ENCODE peak calls at places on chromosomes 16 and 17, in nine cellular contexts. Y is NT2/D1; V is tibial artery; F is iPS DF 6.9; G is mammary epithelial cell; U is ovary; L is skeletal muscle cell; B is foreskin fibroblast; M is CD8-positive, alpha-beta memory T cell. C is an unnamed sample.

GRCh38 chr17:41882756-41883155 is 17.5 kb upstream of the KLHL11 start:
- DNase-seq in Y (no peak), V (no peak), F (no peak), G (no peak), U (no peak), L (no peak), B (no peak), M (no peak), C (no peak)

GRCh38 chr16:746637-747036 is 5.8 kb upstream of the CIAO3 start:
- DNase-seq in Y (no peak), V (no peak), F (no peak), G (no peak), U (no peak), L (no peak), B (no peak), M (no peak), C (no peak)

GRCh38 chr17:3474212-3474611 is 1.6 kb upstream of the ASPA start:
- DNase-seq in Y (no peak), V (no peak), F (no peak), G (no peak), U (no peak), L (no peak), B (no peak), M (no peak), C (no peak)

GRCh38 chr17:76107507-76107906 is 3.9 kb upstream of the EXOC7 start:
- DNase-seq in Y (no peak), V (no peak), F (no peak), G (no peak), U (no peak), L (no peak), B (no peak), M (no peak), C (no peak)

GRCh38 chr16:86549076-86549892 is 5.8 kb downstream of the MTHFSD start:
- DNase-seq in Y (no peak), V (no peak), F (no peak), G (no peak), U (no peak), L (no peak), B (no peak), M (no peak), C (no peak)

GRCh38 chr17:19274893-19275292 is 37.7 kb downstream of the EPN2 start:
- DNase-seq in Y (no peak), V (no peak), F (no peak), G (no peak), U (no peak), L (no peak), B (peak; percentile 14), M (no peak), C (no peak)

GRCh38 chr17:68599873-68600122 is 1.4 kb downstream of the FAM20A start:
- DNase-seq in Y (no peak), V (no peak), F (no peak), G (no peak), U (no peak), L (no peak), B (no peak), M (no peak), C (no peak)

GRCh38 chr17:16888413-16889087 is 83.4 kb downstream of the TNFRSF13B start:
- DNase-seq in Y (no peak), V (peak; percentile 40), F (no peak), G (no peak), U (no peak), L (no peak), B (peak; percentile 5), M (no peak), C (no peak)

GRCh38 chr17:78697122-78697845 is 84.8 kb downstream of the CYTH1 start:
- DNase-seq in Y (no peak), V (no peak), F (no peak), G (no peak), U (no peak), L (no peak), B (peak; percentile 46), M (no peak), C (no peak)

GRCh38 chr17:14688134-14688533 is 387.3 kb downstream of the HS3ST3B1 start:
- DNase-seq in Y (no peak), V (no peak), F (no peak), G (no peak), U (no peak), L (no peak), B (no peak), M (no peak), C (no peak)

GRCh38 chr17:6508519-6509294 is 47.6 kb downstream of the PITPNM3 start:
- DNase-seq in Y (no peak), V (peak; percentile 55), F (no peak), G (no peak), U (no peak), L (no peak), B (no peak), M (no peak), C (no peak)

GRCh38 chr16:89045881-89046280 is 47.8 kb upstream of the ACSF3 start:
- DNase-seq in Y (no peak), V (no peak), F (no peak), G (no peak), U (no peak), L (no peak), B (no peak), M (no peak), C (no peak)

GRCh38 chr17:61556224-61557188 is 34.5 kb downstream of the NACA2 start:
- DNase-seq in Y (no peak), V (no peak), F (no peak), G (no peak), U (no peak), L (no peak), B (peak; percentile 53), M (no peak), C (no peak)

GRCh38 chr17:32491371-32492280 is 4.8 kb downstream of the CDK5R1 start:
- DNase-seq in Y (no peak), V (no peak), F (no peak), G (no peak), U (no peak), L (no peak), B (no peak), M (no peak), C (no peak)

GRCh38 chr16:56451753-56452689 is 667 bp downstream of the OGFOD1 start:
- DNase-seq in Y (no peak), V (peak; percentile 79), F (no peak), G (peak; percentile 41), U (no peak), L (peak; percentile 2), B (peak; percentile 58), M (no peak), C (no peak)

GRCh38 chr17:27473748-27474609 is 17.7 kb downstream of the KSR1 start:
- DNase-seq in Y (no peak), V (no peak), F (no peak), G (no peak), U (no peak), L (no peak), B (no peak), M (peak; percentile 67), C (peak; percentile 76)

DNA sequence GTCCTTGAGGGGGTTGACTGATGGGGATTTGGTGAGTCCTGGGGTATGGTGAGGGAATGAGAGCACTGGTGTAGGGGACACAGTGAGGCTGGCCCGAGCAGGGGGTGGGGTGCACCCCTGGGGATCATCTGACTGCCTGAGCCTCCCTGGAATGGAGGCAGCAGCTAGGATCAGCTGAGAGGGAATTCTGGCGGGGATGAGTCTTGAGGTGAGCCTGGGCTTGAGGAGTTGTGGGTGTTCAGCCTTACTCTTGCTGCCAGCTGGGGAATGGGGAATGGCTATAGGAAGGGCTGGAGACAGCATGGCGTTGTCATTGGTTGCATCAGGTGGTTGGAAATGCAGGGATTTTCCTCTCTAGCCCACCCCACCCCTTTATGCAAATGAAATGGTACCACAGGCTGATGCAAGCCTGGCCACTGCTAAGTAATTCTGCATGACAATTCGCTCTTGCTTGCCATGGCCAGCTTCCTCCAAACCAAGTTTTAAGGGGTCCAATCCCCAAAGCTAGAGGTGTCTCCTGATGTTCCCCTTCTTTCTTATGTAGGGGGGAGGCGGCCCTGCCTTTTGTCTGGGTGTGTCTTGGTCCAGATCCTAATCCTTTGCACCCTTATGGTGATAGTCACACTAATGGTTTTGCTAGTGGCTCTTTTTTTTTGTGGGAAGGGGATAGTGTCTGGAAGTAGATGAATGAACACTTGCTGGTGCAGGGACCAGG is 7.5 kb downstream of the NFE2L1 start:
- DNase-seq in Y (peak; percentile 82), V (no peak), F (peak; percentile 82), G (peak; percentile 52), U (no peak), L (peak; percentile 74), B (peak; percentile 91), M (no peak), C (no peak)
- H3K4me3 ChIP-seq in Y (peak overlapping the region; percentile 67), V (no peak overlapping the region), F (peak overlapping the region; percentile 84), G (no peak overlapping the region), U (no peak overlapping the region), L (peak overlapping the region; percentile 46), B (peak overlapping the region; percentile 13), M (no peak overlapping the region), C (no peak overlapping the region)

DNA sequence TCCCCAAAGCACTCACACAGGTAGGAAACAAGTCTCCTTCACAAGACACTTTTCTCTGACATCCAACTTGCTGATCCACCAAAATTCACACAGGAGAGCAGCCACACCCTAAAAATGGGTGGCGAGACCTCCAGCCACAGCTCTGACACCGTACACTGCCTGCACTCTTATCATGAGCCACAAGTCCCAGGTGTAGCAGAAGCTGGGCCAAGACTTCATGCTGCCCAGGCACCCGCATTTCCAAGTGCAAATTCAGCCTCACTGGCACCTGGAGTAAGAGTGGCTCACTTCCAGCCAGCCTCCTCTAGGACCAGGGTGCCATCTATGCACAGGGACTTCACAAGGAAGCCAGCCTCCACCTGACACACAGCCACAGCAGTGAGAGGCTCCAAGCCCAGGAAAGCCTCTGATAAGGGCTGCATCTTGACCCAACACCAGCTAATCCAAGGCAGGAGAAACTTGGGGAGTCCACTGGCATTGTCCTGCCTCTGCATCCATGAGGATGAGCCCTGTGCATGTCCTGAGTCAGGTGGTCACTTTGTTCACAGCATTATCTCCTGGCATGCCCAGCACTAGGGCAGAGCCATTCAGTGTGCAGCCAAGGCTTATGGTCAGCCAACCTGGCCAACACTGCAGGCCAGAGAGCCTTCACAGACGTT is 2.6 kb upstream of the ZNF768 start:
- DNase-seq in Y (no peak), V (no peak), F (no peak), G (no peak), U (no peak), L (no peak), B (no peak), M (no peak), C (no peak)
- H3K4me3 ChIP-seq in Y (no peak overlapping the region), V (no peak overlapping the region), F (no peak overlapping the region), G (no peak overlapping the region), U (no peak overlapping the region), L (no peak overlapping the region), B (no peak overlapping the region), M (no peak overlapping the region), C (no peak overlapping the region)

GRCh38 chr16:58464047-58464915 is 35.7 kb upstream of the NDRG4 start:
- DNase-seq in Y (no peak), V (no peak), F (no peak), G (peak; percentile 31), U (no peak), L (no peak), B (peak; percentile 27), M (no peak), C (peak; percentile 46)
- H3K4me3 ChIP-seq in Y (peak overlapping the region; percentile 67), V (peak overlapping the region; percentile 38), F (peak overlapping the region; percentile 58), G (peak overlapping the region; percentile 31), U (peak overlapping the region; percentile 54), L (peak overlapping the region; percentile 18), B (no peak overlapping the region), M (no peak overlapping the region), C (peak overlapping the region; percentile 90)

DNA sequence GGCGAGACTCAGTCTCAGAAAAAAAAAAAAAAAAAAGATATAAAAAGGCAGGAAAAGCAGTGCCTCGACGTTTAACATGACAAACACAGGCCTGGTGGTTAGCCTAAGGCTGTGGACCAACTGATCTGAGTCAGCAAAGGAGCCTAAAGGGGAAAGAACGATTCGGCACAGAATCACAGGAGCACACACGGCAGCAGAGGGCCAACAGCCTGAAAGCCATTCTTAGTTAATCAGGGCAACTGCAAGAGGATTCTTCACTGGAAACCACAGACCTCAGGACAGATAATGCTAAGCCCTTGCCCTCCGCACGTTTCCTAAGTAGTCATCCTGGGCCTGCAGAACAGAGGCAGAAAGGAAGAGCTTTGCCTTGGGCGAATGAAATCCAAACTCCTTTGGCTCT is 14.7 kb downstream of the TMEM11 start:
- DNase-seq in Y (peak; percentile 88), V (no peak), F (no peak), G (no peak), U (no peak), L (no peak), B (peak; percentile 78), M (no peak), C (no peak)
- H3K4me3 ChIP-seq in Y (no peak overlapping the region), V (no peak overlapping the region), F (no peak overlapping the region), G (no peak overlapping the region), U (no peak overlapping the region), L (no peak overlapping the region), B (no peak overlapping the region), M (no peak overlapping the region), C (no peak overlapping the region)